ENCODE peak calls at places on chromosomes 6 and 20, in five cellular contexts. One of them, this sample, is unnamed.

GRCh38 chr20:57409316-57409671 is 18.1 kb downstream of the RBM38 start:
- DNase-seq in HepG2: no peak
- DNase-seq in GM12878: no peak
- DNase-seq in HEK293T: no peak
- DNase-seq in NT2/D1: no peak
- DNase-seq in this sample: no peak

GRCh38 chr6:84976516-84977420 is 212.4 kb upstream of the TBX18 start:
- DNase-seq in HepG2: no peak
- DNase-seq in GM12878: no peak
- DNase-seq in HEK293T: no peak
- DNase-seq in NT2/D1: no peak
- DNase-seq in this sample: no peak

GRCh38 chr6:39003488-39003887 is 45.1 kb upstream of the GLP1R start:
- DNase-seq in HepG2: no peak
- DNase-seq in GM12878: no peak
- DNase-seq in HEK293T: no peak
- DNase-seq in NT2/D1: no peak
- DNase-seq in this sample: no peak

GRCh38 chr6:24879351-24879750 is 56.4 kb downstream of the RIPOR2 start:
- DNase-seq in HepG2: no peak
- DNase-seq in GM12878: no peak
- DNase-seq in HEK293T: no peak
- DNase-seq in NT2/D1: no peak
- DNase-seq in this sample: no peak

GRCh38 chr6:23498013-23498412 is 628.0 kb upstream of the NRSN1 start:
- DNase-seq in HepG2: no peak
- DNase-seq in GM12878: no peak
- DNase-seq in HEK293T: no peak
- DNase-seq in NT2/D1: no peak
- DNase-seq in this sample: no peak

GRCh38 chr6:34182751-34183531 is 37.1 kb upstream of the GRM4 start:
- DNase-seq in HepG2: no peak
- DNase-seq in GM12878: peak
- DNase-seq in HEK293T: no peak
- DNase-seq in NT2/D1: no peak
- DNase-seq in this sample: no peak

GRCh38 chr20:25282796-25283195 is 34.9 kb downstream of the PYGB start:
- DNase-seq in HepG2: no peak
- DNase-seq in GM12878: no peak
- DNase-seq in HEK293T: no peak
- DNase-seq in NT2/D1: no peak
- DNase-seq in this sample: no peak

GRCh38 chr6:30748851-30749540 is 4.6 kb upstream of the IER3 start:
- DNase-seq in HepG2: peak
- DNase-seq in GM12878: no peak
- DNase-seq in HEK293T: no peak
- DNase-seq in NT2/D1: no peak
- DNase-seq in this sample: no peak

GRCh38 chr6:153108320-153108719 is 22.8 kb downstream of the RGS17 start:
- DNase-seq in HepG2: no peak
- DNase-seq in GM12878: no peak
- DNase-seq in HEK293T: peak
- DNase-seq in NT2/D1: no peak
- DNase-seq in this sample: no peak

GRCh38 chr6:148513145-148514071 is 170.8 kb downstream of the SASH1 start:
- DNase-seq in HepG2: no peak
- DNase-seq in GM12878: no peak
- DNase-seq in HEK293T: no peak
- DNase-seq in NT2/D1: no peak
- DNase-seq in this sample: no peak

GRCh38 chr20:23255658-23256385 is 94.8 kb upstream of the NXT1 start:
- DNase-seq in HepG2: no peak
- DNase-seq in GM12878: no peak
- DNase-seq in HEK293T: no peak
- DNase-seq in NT2/D1: no peak
- DNase-seq in this sample: peak

GRCh38 chr20:36113015-36113414 is 41.5 kb upstream of the EPB41L1 start:
- DNase-seq in HepG2: no peak
- DNase-seq in GM12878: no peak
- DNase-seq in HEK293T: no peak
- DNase-seq in NT2/D1: no peak
- DNase-seq in this sample: no peak

GRCh38 chr20:44113642-44113945 is 73.4 kb downstream of the JPH2 start:
- DNase-seq in HepG2: no peak
- DNase-seq in GM12878: no peak
- DNase-seq in HEK293T: no peak
- DNase-seq in NT2/D1: no peak
- DNase-seq in this sample: no peak

GRCh38 chr20:50704971-50705370 is 13.6 kb upstream of the RIPOR3 start:
- DNase-seq in HepG2: no peak
- DNase-seq in GM12878: no peak
- DNase-seq in HEK293T: no peak
- DNase-seq in NT2/D1: no peak
- DNase-seq in this sample: no peak

GRCh38 chr20:31570021-31570463 is 35.0 kb upstream of the ID1 start:
- DNase-seq in HepG2: peak
- DNase-seq in GM12878: no peak
- DNase-seq in HEK293T: no peak
- DNase-seq in NT2/D1: no peak
- DNase-seq in this sample: no peak

GRCh38 chr6:149128489-149129145 is 188.9 kb upstream of the TAB2 start:
- DNase-seq in HepG2: no peak
- DNase-seq in GM12878: no peak
- DNase-seq in HEK293T: no peak
- DNase-seq in NT2/D1: no peak
- DNase-seq in this sample: no peak

GRCh38 chr20:1282966-1283365 is 16.9 kb downstream of the SNPH start:
- DNase-seq in HepG2: no peak
- DNase-seq in GM12878: no peak
- DNase-seq in HEK293T: no peak
- DNase-seq in NT2/D1: no peak
- DNase-seq in this sample: no peak

GRCh38 chr6:127367023-127367375 is 23.6 kb upstream of the ECHDC1 start:
- DNase-seq in HepG2: no peak
- DNase-seq in GM12878: no peak
- DNase-seq in HEK293T: no peak
- DNase-seq in NT2/D1: no peak
- DNase-seq in this sample: no peak

GRCh38 chr6:455835-456234 is 64.3 kb downstream of the IRF4 start:
- DNase-seq in HepG2: no peak
- DNase-seq in GM12878: no peak
- DNase-seq in HEK293T: no peak
- DNase-seq in NT2/D1: no peak
- DNase-seq in this sample: no peak

GRCh38 chr20:61933481-61933950 is 132.2 kb downstream of the TAF4 start:
- DNase-seq in HepG2: no peak
- DNase-seq in GM12878: no peak
- DNase-seq in HEK293T: no peak
- DNase-seq in NT2/D1: no peak
- DNase-seq in this sample: no peak

GRCh38 chr6:15322781-15323536 is 77.1 kb downstream of the JARID2 start:
- DNase-seq in HepG2: no peak
- DNase-seq in GM12878: no peak
- DNase-seq in HEK293T: no peak
- DNase-seq in NT2/D1: no peak
- DNase-seq in this sample: peak

DNA sequence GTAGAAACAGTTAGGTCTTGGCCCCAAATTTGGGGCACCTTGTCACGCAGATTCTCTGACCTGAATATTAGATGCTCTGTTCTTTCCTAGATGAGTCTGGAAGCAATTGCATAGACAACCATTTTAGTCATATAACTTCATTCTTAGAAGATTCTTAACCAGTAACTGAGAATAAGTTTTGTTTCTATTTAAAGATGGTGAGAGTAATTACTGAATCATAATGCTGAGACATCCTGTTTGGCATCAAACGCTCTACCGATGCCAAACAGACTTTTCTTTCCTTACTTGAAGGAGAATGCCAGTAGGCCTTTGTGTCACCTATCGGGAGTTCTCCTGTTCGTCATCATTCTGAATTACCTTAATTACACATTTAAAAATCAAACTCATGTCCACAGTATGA is 131.6 kb upstream of the ID4 start:
- DNase-seq in HepG2: no peak
- DNase-seq in GM12878: no peak
- DNase-seq in HEK293T: no peak
- DNase-seq in NT2/D1: no peak
- DNase-seq in this sample: no peak
- TF ChIP-seq SUZ12 in HepG2: no peak
- TF ChIP-seq SUZ12 in GM12878: no peak
- TF ChIP-seq SUZ12 in HEK293T: no peak
- TF ChIP-seq SUZ12 in NT2/D1: no peak
- TF ChIP-seq SUZ12 in this sample: no peak

DNA sequence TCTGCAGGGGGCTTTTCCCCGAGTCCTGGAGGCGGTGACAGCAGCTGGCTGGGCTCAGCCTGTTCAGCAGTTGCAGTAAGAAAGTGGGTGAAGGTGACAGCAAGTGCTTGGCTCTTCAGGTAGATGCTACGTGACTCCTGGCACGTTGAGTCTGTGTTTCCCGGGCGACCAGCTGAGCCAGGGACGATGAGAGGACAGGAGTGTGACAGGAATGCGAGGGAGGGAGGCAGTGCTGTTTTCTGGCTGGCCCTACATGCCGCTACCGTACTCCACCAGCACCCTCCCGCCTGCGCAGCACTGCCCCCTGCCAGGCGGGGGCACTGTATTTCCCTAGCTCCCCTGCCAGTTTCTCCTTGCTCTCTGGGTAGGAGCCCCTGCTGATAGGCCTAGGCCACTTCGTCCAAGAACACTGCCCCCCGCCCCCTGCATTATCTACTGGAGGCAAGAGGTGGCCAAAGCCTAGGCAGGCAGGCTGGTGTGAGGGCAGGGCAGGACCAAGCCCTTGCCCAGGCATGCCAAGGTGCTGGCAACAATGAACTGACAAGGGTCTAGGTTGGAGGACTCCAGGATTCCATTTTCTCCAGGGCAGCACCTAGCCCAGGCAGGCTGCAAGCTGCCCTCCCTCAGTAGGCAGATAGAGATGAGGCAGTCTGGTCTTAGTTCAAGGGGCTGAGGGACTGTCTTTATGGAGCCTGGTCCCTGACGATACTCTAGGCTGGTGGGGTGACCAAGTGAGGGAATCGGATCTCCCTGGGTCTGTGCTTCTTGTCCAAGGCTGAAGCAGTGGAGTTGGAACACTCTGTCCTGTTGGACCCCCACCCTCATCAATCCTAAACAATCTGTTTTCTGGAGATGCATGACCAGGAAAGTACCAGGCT is 19.2 kb downstream of the MRPS18A start:
- DNase-seq in HepG2: peak
- DNase-seq in GM12878: peak
- DNase-seq in HEK293T: peak
- DNase-seq in NT2/D1: no peak
- DNase-seq in this sample: peak
- TF ChIP-seq SUZ12 in HepG2: no peak
- TF ChIP-seq SUZ12 in GM12878: no peak
- TF ChIP-seq SUZ12 in HEK293T: no peak
- TF ChIP-seq SUZ12 in NT2/D1: no peak
- TF ChIP-seq SUZ12 in this sample: no peak

GRCh38 chr6:98834060-98835031 is at the start of gene POU3F2:
- DNase-seq in HepG2: peak
- DNase-seq in GM12878: no peak
- DNase-seq in HEK293T: peak
- DNase-seq in NT2/D1: peak
- DNase-seq in this sample: peak

GRCh38 chr6:98836962-98837944 is 2.9 kb downstream of the POU3F2 start:
- DNase-seq in HepG2: peak
- DNase-seq in GM12878: no peak
- DNase-seq in HEK293T: no peak
- DNase-seq in NT2/D1: no peak
- DNase-seq in this sample: no peak

GRCh38 chr6:98833101-98834059 is 994 bp upstream of the POU3F2 start:
- DNase-seq in HepG2: no peak
- DNase-seq in GM12878: no peak
- DNase-seq in HEK293T: peak
- DNase-seq in NT2/D1: no peak
- DNase-seq in this sample: peak

GRCh38 chr6:98836025-98836961 is 1.9 kb downstream of the POU3F2 start:
- DNase-seq in HepG2: no peak
- DNase-seq in GM12878: no peak
- DNase-seq in HEK293T: no peak
- DNase-seq in NT2/D1: no peak
- DNase-seq in this sample: peak

DNA sequence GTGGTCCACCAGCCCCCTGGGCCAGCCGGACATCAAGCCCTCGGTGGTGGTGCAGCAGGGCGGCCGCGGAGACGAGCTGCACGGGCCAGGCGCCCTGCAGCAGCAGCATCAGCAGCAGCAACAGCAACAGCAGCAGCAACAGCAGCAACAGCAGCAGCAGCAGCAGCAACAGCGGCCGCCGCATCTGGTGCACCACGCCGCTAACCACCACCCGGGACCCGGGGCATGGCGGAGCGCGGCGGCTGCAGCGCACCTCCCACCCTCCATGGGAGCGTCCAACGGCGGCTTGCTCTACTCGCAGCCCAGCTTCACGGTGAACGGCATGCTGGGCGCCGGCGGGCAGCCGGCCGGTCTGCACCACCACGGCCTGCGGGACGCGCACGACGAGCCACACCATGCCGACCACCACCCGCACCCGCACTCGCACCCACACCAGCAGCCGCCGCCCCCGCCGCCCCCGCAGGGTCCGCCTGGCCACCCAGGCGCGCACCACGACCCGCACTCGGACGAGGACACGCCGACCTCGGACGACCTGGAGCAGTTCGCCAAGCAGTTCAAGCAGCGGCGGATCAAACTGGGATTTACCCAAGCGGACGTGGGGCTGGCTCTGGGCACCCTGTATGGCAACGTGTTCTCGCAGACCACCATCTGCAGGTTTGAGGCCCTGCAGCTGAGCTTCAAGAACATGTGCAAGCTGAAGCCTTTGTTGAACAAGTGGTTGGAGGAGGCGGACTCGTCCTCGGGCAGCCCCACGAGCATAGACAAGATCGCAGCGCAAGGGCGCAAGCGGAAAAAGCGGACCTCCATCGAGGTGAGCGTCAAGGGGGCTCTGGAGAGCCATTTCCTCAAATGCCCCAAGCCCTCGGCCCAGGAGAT is 1.0 kb downstream of the POU3F2 start:
- DNase-seq in HepG2: no peak
- DNase-seq in GM12878: no peak
- DNase-seq in HEK293T: no peak
- DNase-seq in NT2/D1: no peak
- DNase-seq in this sample: no peak
- TF ChIP-seq SUZ12 in HepG2: no peak
- TF ChIP-seq SUZ12 in GM12878: no peak
- TF ChIP-seq SUZ12 in HEK293T: no peak
- TF ChIP-seq SUZ12 in NT2/D1: no peak
- TF ChIP-seq SUZ12 in this sample: peak

DNA sequence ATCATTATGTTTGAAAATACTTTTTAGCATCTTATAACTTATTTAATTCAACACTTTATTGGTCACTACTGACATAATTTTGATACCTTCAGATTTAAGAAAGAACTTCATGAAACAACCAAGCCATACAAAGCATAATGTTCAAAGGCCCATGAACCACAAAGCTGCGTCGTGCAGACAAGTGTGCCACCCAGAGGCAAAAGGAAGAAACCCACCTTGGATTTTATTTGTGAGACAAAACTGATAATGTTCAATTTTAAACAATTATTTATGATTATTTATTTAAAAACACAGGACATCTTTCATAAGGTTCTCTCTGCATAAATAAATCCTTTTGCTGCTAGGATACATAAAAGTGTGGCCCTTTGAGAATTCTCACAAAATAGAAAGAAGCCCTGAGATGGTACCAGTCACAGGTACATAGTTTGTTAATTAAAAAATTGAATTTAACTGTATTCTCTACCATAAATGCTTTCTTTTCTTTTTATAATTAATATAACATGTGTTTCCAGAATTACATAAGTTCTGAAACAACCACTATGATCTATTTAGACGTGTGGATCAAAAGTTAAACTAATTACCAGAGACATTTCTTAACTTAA is 143.7 kb downstream of the RALGAPA2 start:
- DNase-seq in HepG2: peak
- DNase-seq in GM12878: no peak
- DNase-seq in HEK293T: peak
- DNase-seq in NT2/D1: peak
- DNase-seq in this sample: no peak
- TF ChIP-seq SUZ12 in HepG2: no peak
- TF ChIP-seq SUZ12 in GM12878: no peak
- TF ChIP-seq SUZ12 in HEK293T: no peak
- TF ChIP-seq SUZ12 in NT2/D1: no peak
- TF ChIP-seq SUZ12 in this sample: no peak